ENCODE peak calls at places on chromosomes 13 and 19, in ten cellular contexts. U, I, J, Z, F, P, L, G, R and K are unnamed samples.

GRCh38 chr19:19750842-19751790 is 18.2 kb upstream of the ZNF14 start:
- DNase-seq in J (no peak), R (no peak), G (no peak), Z (no peak), F (no peak), L (no peak), P (no peak), I (no peak), U (no peak), K (no peak)

GRCh38 chr19:3479177-3479818 is 1.0 kb downstream of the SMIM24 start:
- DNase-seq in U (no peak), P (no peak), I (no peak), F (no peak), G (no peak), Z (no peak), L (no peak), R (peak; percentile 45), J (peak; percentile 29), K (peak; percentile 69)

GRCh38 chr19:5826531-5827341 is 12.8 kb downstream of the FUT6 start:
- DNase-seq in R (peak; percentile 53), U (no peak), I (no peak), Z (peak; percentile 84), F (peak; percentile 38), L (no peak), P (no peak), J (peak; percentile 90), G (no peak), K (no peak)

GRCh38 chr13:48859168-48860105 is 116.3 kb upstream of the FNDC3A start:
- DNase-seq in L (no peak), P (no peak), R (no peak), J (no peak), Z (no peak), F (no peak), U (no peak), G (no peak), I (no peak), K (no peak)

GRCh38 chr19:4369109-4369887 is 25.9 kb downstream of the MPND start:
- DNase-seq in G (no peak), U (no peak), P (no peak), L (no peak), F (no peak), J (no peak), Z (no peak), I (no peak), R (no peak), K (no peak)

GRCh38 chr13:57813641-57814040 is 182.1 kb downstream of the PCDH17 start:
- DNase-seq in F (no peak), I (no peak), L (no peak), J (no peak), Z (no peak), R (no peak), P (no peak), G (no peak), U (no peak), K (no peak)

GRCh38 chr13:37747071-37747612 is 122.4 kb downstream of the TRPC4 start:
- DNase-seq in Z (peak; percentile 83), G (no peak), P (no peak), J (no peak), L (peak; percentile 35), F (no peak), I (no peak), U (no peak), R (peak; percentile 88), K (no peak)

GRCh38 chr19:45151821-45152503 is 8.8 kb downstream of the NKPD1 start:
- DNase-seq in Z (no peak), R (no peak), U (no peak), J (no peak), G (no peak), I (no peak), L (no peak), P (no peak), F (no peak), K (no peak)

GRCh38 chr19:56118666-56119584 is 2.2 kb downstream of the ZNF787 start:
- DNase-seq in R (no peak), Z (peak; percentile 10), J (no peak), P (no peak), G (no peak), U (no peak), I (no peak), F (no peak), L (no peak), K (no peak)

GRCh38 chr19:47609885-47610545 is 1.1 kb downstream of the BICRA start:
- DNase-seq in J (peak; percentile 64), F (no peak), P (peak; percentile 31), G (peak; percentile 36), R (peak; percentile 68), L (no peak), I (peak; percentile 56), U (peak; percentile 46), Z (no peak), K (peak; percentile 72)